ENCODE peak calls at places on chromosomes 7 and 10, in eight cellular contexts. One of them, this sample, is unnamed.

GRCh38 chr10:116274141-116274861 is 1.3 kb upstream of the GFRA1 start:
- DNase-seq in fibroblast of lung: peak; percentile 33
- DNase-seq in transverse colon: no peak
- DNase-seq in endothelial cell of umbilical vein: no peak
- DNase-seq in DND-41: no peak
- DNase-seq in PC-3: no peak
- DNase-seq in lower lobe of right lung: no peak
- DNase-seq in A673: no peak
- DNase-seq in this sample: no peak

GRCh38 chr10:7622969-7623368 is 43.8 kb downstream of the ITIH5 start:
- DNase-seq in PC-3: no peak
- DNase-seq in DND-41: peak; percentile 18
- DNase-seq in lower lobe of right lung: no peak
- DNase-seq in fibroblast of lung: no peak
- DNase-seq in transverse colon: no peak
- DNase-seq in A673: peak; percentile 23
- DNase-seq in endothelial cell of umbilical vein: no peak
- DNase-seq in this sample: no peak

GRCh38 chr7:11212080-11212711 is 238.5 kb downstream of the PHF14 start:
- DNase-seq in A673: peak; percentile 84
- DNase-seq in endothelial cell of umbilical vein: peak; percentile 63
- DNase-seq in transverse colon: peak; percentile 53
- DNase-seq in lower lobe of right lung: no peak
- DNase-seq in DND-41: peak; percentile 54
- DNase-seq in fibroblast of lung: peak; percentile 83
- DNase-seq in PC-3: peak; percentile 71
- DNase-seq in this sample: peak; percentile 24

GRCh38 chr7:44062903-44063295 is 2.5 kb downstream of the PGAM2 start:
- DNase-seq in PC-3: no peak
- DNase-seq in DND-41: no peak
- DNase-seq in A673: no peak
- DNase-seq in endothelial cell of umbilical vein: no peak
- DNase-seq in fibroblast of lung: no peak
- DNase-seq in lower lobe of right lung: peak; percentile 6
- DNase-seq in transverse colon: peak; percentile 4
- DNase-seq in this sample: no peak

GRCh38 chr7:82294258-82294855 is 149.2 kb downstream of the CACNA2D1 start:
- DNase-seq in A673: no peak
- DNase-seq in PC-3: no peak
- DNase-seq in fibroblast of lung: no peak
- DNase-seq in transverse colon: no peak
- DNase-seq in DND-41: no peak
- DNase-seq in endothelial cell of umbilical vein: no peak
- DNase-seq in lower lobe of right lung: no peak
- DNase-seq in this sample: no peak

GRCh38 chr10:132706701-132707100 is 79.2 kb downstream of the NKX6-2 start:
- DNase-seq in A673: no peak
- DNase-seq in transverse colon: no peak
- DNase-seq in fibroblast of lung: no peak
- DNase-seq in PC-3: no peak
- DNase-seq in DND-41: no peak
- DNase-seq in endothelial cell of umbilical vein: no peak
- DNase-seq in lower lobe of right lung: peak; percentile 25
- DNase-seq in this sample: no peak

GRCh38 chr10:102283488-102283887 is 38.2 kb downstream of the GBF1 start:
- DNase-seq in transverse colon: no peak
- DNase-seq in DND-41: no peak
- DNase-seq in endothelial cell of umbilical vein: no peak
- DNase-seq in fibroblast of lung: no peak
- DNase-seq in lower lobe of right lung: no peak
- DNase-seq in PC-3: no peak
- DNase-seq in A673: no peak
- DNase-seq in this sample: no peak

GRCh38 chr10:32982293-32982709 is 24.3 kb upstream of the ITGB1 start:
- DNase-seq in PC-3: peak; percentile 98
- DNase-seq in fibroblast of lung: peak; percentile 87
- DNase-seq in endothelial cell of umbilical vein: peak; percentile 62
- DNase-seq in transverse colon: no peak
- DNase-seq in A673: no peak
- DNase-seq in DND-41: no peak
- DNase-seq in lower lobe of right lung: no peak
- DNase-seq in this sample: no peak

GRCh38 chr10:93749218-93749799 is 8.4 kb upstream of the LGI1 start:
- DNase-seq in A673: no peak
- DNase-seq in transverse colon: peak; percentile 28
- DNase-seq in fibroblast of lung: no peak
- DNase-seq in lower lobe of right lung: no peak
- DNase-seq in DND-41: no peak
- DNase-seq in PC-3: no peak
- DNase-seq in endothelial cell of umbilical vein: no peak
- DNase-seq in this sample: no peak

GRCh38 chr7:23894891-23895569 is 185.0 kb downstream of the STK31 start:
- DNase-seq in fibroblast of lung: no peak
- DNase-seq in transverse colon: no peak
- DNase-seq in A673: no peak
- DNase-seq in DND-41: no peak
- DNase-seq in lower lobe of right lung: no peak
- DNase-seq in endothelial cell of umbilical vein: no peak
- DNase-seq in PC-3: no peak
- DNase-seq in this sample: no peak

GRCh38 chr10:131685576-131685975 is 215.2 kb upstream of the PPP2R2D start:
- DNase-seq in A673: no peak
- DNase-seq in fibroblast of lung: no peak
- DNase-seq in DND-41: no peak
- DNase-seq in PC-3: no peak
- DNase-seq in transverse colon: no peak
- DNase-seq in endothelial cell of umbilical vein: no peak
- DNase-seq in lower lobe of right lung: no peak
- DNase-seq in this sample: no peak

GRCh38 chr10:79082631-79083581 is 14.1 kb downstream of the ZMIZ1 start:
- DNase-seq in DND-41: no peak
- DNase-seq in A673: no peak
- DNase-seq in PC-3: peak; percentile 51
- DNase-seq in fibroblast of lung: no peak
- DNase-seq in endothelial cell of umbilical vein: peak; percentile 15
- DNase-seq in lower lobe of right lung: no peak
- DNase-seq in transverse colon: no peak
- DNase-seq in this sample: no peak

GRCh38 chr10:31288961-31289360 is 30.1 kb upstream of the ZEB1 start:
- DNase-seq in lower lobe of right lung: no peak
- DNase-seq in A673: no peak
- DNase-seq in fibroblast of lung: no peak
- DNase-seq in DND-41: no peak
- DNase-seq in PC-3: no peak
- DNase-seq in endothelial cell of umbilical vein: no peak
- DNase-seq in transverse colon: no peak
- DNase-seq in this sample: no peak

GRCh38 chr7:5350600-5351385 is 68.0 kb downstream of the SLC29A4 start:
- DNase-seq in endothelial cell of umbilical vein: no peak
- DNase-seq in DND-41: no peak
- DNase-seq in transverse colon: no peak
- DNase-seq in A673: no peak
- DNase-seq in lower lobe of right lung: no peak
- DNase-seq in PC-3: no peak
- DNase-seq in fibroblast of lung: no peak
- DNase-seq in this sample: no peak

GRCh38 chr7:2081526-2082356 is 151.0 kb downstream of the MAD1L1 start:
- DNase-seq in transverse colon: no peak
- DNase-seq in DND-41: no peak
- DNase-seq in A673: no peak
- DNase-seq in fibroblast of lung: no peak
- DNase-seq in lower lobe of right lung: no peak
- DNase-seq in PC-3: no peak
- DNase-seq in endothelial cell of umbilical vein: no peak
- DNase-seq in this sample: no peak

GRCh38 chr10:11395581-11396310 is 215.7 kb downstream of the USP6NL start:
- DNase-seq in DND-41: no peak
- DNase-seq in transverse colon: no peak
- DNase-seq in lower lobe of right lung: no peak
- DNase-seq in endothelial cell of umbilical vein: no peak
- DNase-seq in A673: no peak
- DNase-seq in PC-3: no peak
- DNase-seq in fibroblast of lung: no peak
- DNase-seq in this sample: no peak

GRCh38 chr7:42691030-42691639 is 220.7 kb downstream of the C7orf25 start:
- DNase-seq in transverse colon: peak; percentile 12
- DNase-seq in DND-41: peak; percentile 27
- DNase-seq in endothelial cell of umbilical vein: peak; percentile 32
- DNase-seq in PC-3: peak; percentile 73
- DNase-seq in fibroblast of lung: peak; percentile 82
- DNase-seq in lower lobe of right lung: no peak
- DNase-seq in A673: peak; percentile 58
- DNase-seq in this sample: no peak

GRCh38 chr7:134836447-134836846 is 57.0 kb downstream of the CALD1 start:
- DNase-seq in transverse colon: no peak
- DNase-seq in A673: no peak
- DNase-seq in lower lobe of right lung: no peak
- DNase-seq in DND-41: no peak
- DNase-seq in endothelial cell of umbilical vein: no peak
- DNase-seq in PC-3: no peak
- DNase-seq in fibroblast of lung: no peak
- DNase-seq in this sample: no peak

GRCh38 chr10:69728335-69728861 is 73.3 kb upstream of the COL13A1 start:
- DNase-seq in fibroblast of lung: peak; percentile 62
- DNase-seq in A673: no peak
- DNase-seq in DND-41: no peak
- DNase-seq in endothelial cell of umbilical vein: peak; percentile 87
- DNase-seq in lower lobe of right lung: no peak
- DNase-seq in transverse colon: no peak
- DNase-seq in PC-3: peak; percentile 100
- DNase-seq in this sample: no peak

GRCh38 chr10:109931153-109931552 is 7.8 kb upstream of the XPNPEP1 start:
- DNase-seq in DND-41: no peak
- DNase-seq in fibroblast of lung: peak; percentile 73
- DNase-seq in lower lobe of right lung: no peak
- DNase-seq in transverse colon: no peak
- DNase-seq in endothelial cell of umbilical vein: no peak
- DNase-seq in PC-3: no peak
- DNase-seq in A673: no peak
- DNase-seq in this sample: no peak

GRCh38 chr10:109932391-109932790 is 9.1 kb upstream of the XPNPEP1 start:
- DNase-seq in endothelial cell of umbilical vein: no peak
- DNase-seq in transverse colon: no peak
- DNase-seq in DND-41: no peak
- DNase-seq in lower lobe of right lung: no peak
- DNase-seq in A673: no peak
- DNase-seq in fibroblast of lung: no peak
- DNase-seq in PC-3: no peak
- DNase-seq in this sample: no peak

GRCh38 chr10:109926141-109926745 is 2.9 kb upstream of the XPNPEP1 start:
- DNase-seq in PC-3: no peak
- DNase-seq in transverse colon: no peak
- DNase-seq in DND-41: no peak
- DNase-seq in lower lobe of right lung: no peak
- DNase-seq in endothelial cell of umbilical vein: no peak
- DNase-seq in A673: no peak
- DNase-seq in fibroblast of lung: no peak
- DNase-seq in this sample: no peak

GRCh38 chr10:109928393-109928792 is 5.1 kb upstream of the XPNPEP1 start:
- DNase-seq in DND-41: no peak
- DNase-seq in fibroblast of lung: peak; percentile 71
- DNase-seq in transverse colon: no peak
- DNase-seq in endothelial cell of umbilical vein: no peak
- DNase-seq in A673: no peak
- DNase-seq in lower lobe of right lung: no peak
- DNase-seq in PC-3: no peak
- DNase-seq in this sample: no peak

GRCh38 chr10:109929501-109930219 is 6.3 kb upstream of the XPNPEP1 start:
- DNase-seq in DND-41: no peak
- DNase-seq in fibroblast of lung: peak; percentile 62
- DNase-seq in PC-3: no peak
- DNase-seq in lower lobe of right lung: no peak
- DNase-seq in endothelial cell of umbilical vein: no peak
- DNase-seq in A673: no peak
- DNase-seq in transverse colon: no peak
- DNase-seq in this sample: no peak
- TF ChIP-seq CTCF in DND-41: no peak
- TF ChIP-seq CTCF in fibroblast of lung: no peak
- TF ChIP-seq CTCF in PC-3: no peak
- TF ChIP-seq CTCF in lower lobe of right lung: no peak
- TF ChIP-seq CTCF in endothelial cell of umbilical vein: no peak
- TF ChIP-seq CTCF in A673: no peak
- TF ChIP-seq CTCF in transverse colon: no peak
- TF ChIP-seq CTCF in this sample: no peak

GRCh38 chr10:119031496-119032059 is 2.1 kb downstream of the NANOS1 start:
- DNase-seq in lower lobe of right lung: no peak
- DNase-seq in fibroblast of lung: peak; percentile 74
- DNase-seq in A673: no peak
- DNase-seq in transverse colon: no peak
- DNase-seq in DND-41: no peak
- DNase-seq in PC-3: peak; percentile 3
- DNase-seq in endothelial cell of umbilical vein: no peak
- DNase-seq in this sample: no peak

GRCh38 chr10:119029613-119030420 is at the start of gene NANOS1:
- DNase-seq in fibroblast of lung: no peak
- DNase-seq in lower lobe of right lung: no peak
- DNase-seq in endothelial cell of umbilical vein: peak; percentile 12
- DNase-seq in A673: peak; percentile 44
- DNase-seq in PC-3: peak; percentile 17
- DNase-seq in transverse colon: no peak
- DNase-seq in DND-41: peak; percentile 68
- DNase-seq in this sample: no peak

GRCh38 chr10:119026301-119027110 is 3.0 kb upstream of the NANOS1 start:
- DNase-seq in transverse colon: no peak
- DNase-seq in lower lobe of right lung: no peak
- DNase-seq in DND-41: no peak
- DNase-seq in A673: no peak
- DNase-seq in endothelial cell of umbilical vein: peak; percentile 47
- DNase-seq in PC-3: peak; percentile 12
- DNase-seq in fibroblast of lung: peak; percentile 19
- DNase-seq in this sample: no peak

GRCh38 chr10:119030421-119031250 is 1.1 kb downstream of the NANOS1 start:
- DNase-seq in endothelial cell of umbilical vein: peak; percentile 51
- DNase-seq in PC-3: peak; percentile 52
- DNase-seq in transverse colon: peak; percentile 60
- DNase-seq in DND-41: peak; percentile 75
- DNase-seq in lower lobe of right lung: peak; percentile 66
- DNase-seq in A673: peak; percentile 80
- DNase-seq in fibroblast of lung: peak; percentile 55
- DNase-seq in this sample: peak; percentile 14

GRCh38 chr10:119028900-119029612 is 458 bp upstream of the NANOS1 start:
- DNase-seq in A673: peak; percentile 94
- DNase-seq in lower lobe of right lung: peak; percentile 88
- DNase-seq in endothelial cell of umbilical vein: peak; percentile 87
- DNase-seq in DND-41: peak; percentile 97
- DNase-seq in transverse colon: peak; percentile 89
- DNase-seq in PC-3: peak; percentile 83
- DNase-seq in fibroblast of lung: peak; percentile 81
- DNase-seq in this sample: peak; percentile 68
- H3K27ac ChIP-seq in A673: no peak overlapping the region
- H3K27ac ChIP-seq in lower lobe of right lung: no peak overlapping the region
- H3K27ac ChIP-seq in endothelial cell of umbilical vein: no peak overlapping the region
- H3K27ac ChIP-seq in DND-41: no peak overlapping the region
- H3K27ac ChIP-seq in transverse colon: peak overlapping the region; percentile 70
- H3K27ac ChIP-seq in PC-3: no peak overlapping the region
- H3K27ac ChIP-seq in fibroblast of lung: no peak overlapping the region
- H3K27ac ChIP-seq in this sample: no peak overlapping the region

GRCh38 chr10:127579640-127580039 is 30.5 kb downstream of the NPS start:
- DNase-seq in A673: no peak
- DNase-seq in endothelial cell of umbilical vein: no peak
- DNase-seq in DND-41: no peak
- DNase-seq in PC-3: no peak
- DNase-seq in lower lobe of right lung: no peak
- DNase-seq in fibroblast of lung: no peak
- DNase-seq in transverse colon: no peak
- DNase-seq in this sample: no peak
- TF ChIP-seq CTCF in A673: no peak
- TF ChIP-seq CTCF in endothelial cell of umbilical vein: no peak
- TF ChIP-seq CTCF in DND-41: no peak
- TF ChIP-seq CTCF in PC-3: no peak
- TF ChIP-seq CTCF in lower lobe of right lung: no peak
- TF ChIP-seq CTCF in fibroblast of lung: no peak
- TF ChIP-seq CTCF in transverse colon: no peak
- TF ChIP-seq CTCF in this sample: no peak

GRCh38 chr10:12707461-12708185 is 293.9 kb downstream of the CCDC3 start:
- DNase-seq in endothelial cell of umbilical vein: peak; percentile 99
- DNase-seq in lower lobe of right lung: no peak
- DNase-seq in A673: peak; percentile 70
- DNase-seq in transverse colon: peak; percentile 31
- DNase-seq in PC-3: peak; percentile 79
- DNase-seq in DND-41: peak; percentile 60
- DNase-seq in fibroblast of lung: peak; percentile 87
- DNase-seq in this sample: no peak
- H3K27ac ChIP-seq in endothelial cell of umbilical vein: peak overlapping the region; percentile 85
- H3K27ac ChIP-seq in lower lobe of right lung: peak overlapping the region; percentile 44
- H3K27ac ChIP-seq in A673: peak overlapping the region; percentile 63
- H3K27ac ChIP-seq in transverse colon: peak overlapping the region; percentile 72
- H3K27ac ChIP-seq in PC-3: peak overlapping the region; percentile 100
- H3K27ac ChIP-seq in DND-41: no peak overlapping the region
- H3K27ac ChIP-seq in fibroblast of lung: peak overlapping the region; percentile 69
- H3K27ac ChIP-seq in this sample: no peak overlapping the region

This sample was measured in CD4-positive, alpha-beta T cell.